ENCODE peak calls at places on chromosome 10, in six cellular contexts. One of them, this sample, is unnamed.

GRCh38 chr10:30431435-30431911 is 2.5 kb upstream of the MAP3K8 start:
- DNase-seq in heart left ventricle: peak
- DNase-seq in Peyer's patch: peak
- DNase-seq in A549: peak
- DNase-seq in astrocyte: peak
- DNase-seq in OCI-LY7: no peak
- DNase-seq in this sample: peak

GRCh38 chr10:123044391-123044790 is 35.6 kb downstream of the ACADSB start:
- DNase-seq in heart left ventricle: no peak
- DNase-seq in OCI-LY7: no peak
- DNase-seq in A549: peak
- DNase-seq in astrocyte: no peak
- DNase-seq in Peyer's patch: no peak
- DNase-seq in this sample: no peak

GRCh38 chr10:130301026-130301892 is 165.1 kb downstream of the GLRX3 start:
- DNase-seq in heart left ventricle: peak
- DNase-seq in Peyer's patch: no peak
- DNase-seq in OCI-LY7: no peak
- DNase-seq in A549: no peak
- DNase-seq in astrocyte: no peak
- DNase-seq in this sample: peak

GRCh38 chr10:5833814-5834213 is 20.6 kb upstream of the GDI2 start:
- DNase-seq in A549: no peak
- DNase-seq in Peyer's patch: no peak
- DNase-seq in astrocyte: no peak
- DNase-seq in heart left ventricle: no peak
- DNase-seq in OCI-LY7: no peak
- DNase-seq in this sample: no peak

GRCh38 chr10:4670737-4671136 is 155.3 kb upstream of the AKR1E2 start:
- DNase-seq in heart left ventricle: no peak
- DNase-seq in A549: no peak
- DNase-seq in OCI-LY7: no peak
- DNase-seq in astrocyte: peak
- DNase-seq in Peyer's patch: no peak
- DNase-seq in this sample: no peak

GRCh38 chr10:17512341-17513001 is 58.1 kb upstream of the ST8SIA6 start:
- DNase-seq in heart left ventricle: no peak
- DNase-seq in A549: peak
- DNase-seq in astrocyte: peak
- DNase-seq in OCI-LY7: no peak
- DNase-seq in Peyer's patch: peak
- DNase-seq in this sample: peak

GRCh38 chr10:124197301-124198148 is 104.1 kb upstream of the CHST15 start:
- DNase-seq in astrocyte: no peak
- DNase-seq in Peyer's patch: no peak
- DNase-seq in A549: no peak
- DNase-seq in OCI-LY7: no peak
- DNase-seq in heart left ventricle: no peak
- DNase-seq in this sample: no peak

GRCh38 chr10:132921818-132922807 is 20.3 kb downstream of the CFAP46 start:
- DNase-seq in Peyer's patch: no peak
- DNase-seq in heart left ventricle: no peak
- DNase-seq in A549: no peak
- DNase-seq in OCI-LY7: no peak
- DNase-seq in astrocyte: no peak
- DNase-seq in this sample: no peak

GRCh38 chr10:90642650-90643049 is 215.2 kb downstream of the HTR7 start:
- DNase-seq in A549: no peak
- DNase-seq in Peyer's patch: no peak
- DNase-seq in astrocyte: peak
- DNase-seq in OCI-LY7: no peak
- DNase-seq in heart left ventricle: no peak
- DNase-seq in this sample: no peak

GRCh38 chr10:28367865-28368541 is 65.1 kb upstream of the MPP7 start:
- DNase-seq in heart left ventricle: peak
- DNase-seq in astrocyte: no peak
- DNase-seq in Peyer's patch: peak
- DNase-seq in OCI-LY7: peak
- DNase-seq in A549: no peak
- DNase-seq in this sample: no peak

GRCh38 chr10:128469515-128469914 is 343.3 kb upstream of the MKI67 start:
- DNase-seq in A549: no peak
- DNase-seq in heart left ventricle: no peak
- DNase-seq in Peyer's patch: no peak
- DNase-seq in OCI-LY7: no peak
- DNase-seq in astrocyte: no peak
- DNase-seq in this sample: no peak

GRCh38 chr10:126598009-126598408 is 72.5 kb downstream of the C10orf90 start:
- DNase-seq in heart left ventricle: no peak
- DNase-seq in Peyer's patch: no peak
- DNase-seq in A549: peak
- DNase-seq in astrocyte: no peak
- DNase-seq in OCI-LY7: peak
- DNase-seq in this sample: peak

GRCh38 chr10:86969421-86970041 is 1.2 kb downstream of the ADIRF start:
- DNase-seq in heart left ventricle: peak
- DNase-seq in A549: no peak
- DNase-seq in Peyer's patch: peak
- DNase-seq in OCI-LY7: no peak
- DNase-seq in astrocyte: no peak
- DNase-seq in this sample: no peak

GRCh38 chr10:45646384-45647050 is 26.1 kb downstream of the ZFAND4 start:
- DNase-seq in OCI-LY7: no peak
- DNase-seq in astrocyte: no peak
- DNase-seq in A549: no peak
- DNase-seq in Peyer's patch: no peak
- DNase-seq in heart left ventricle: no peak
- DNase-seq in this sample: no peak

GRCh38 chr10:26914898-26915297 is 54.1 kb upstream of the ABI1 start:
- DNase-seq in OCI-LY7: no peak
- DNase-seq in Peyer's patch: no peak
- DNase-seq in astrocyte: peak
- DNase-seq in heart left ventricle: no peak
- DNase-seq in A549: no peak
- DNase-seq in this sample: no peak

GRCh38 chr10:125343118-125343752 is 182.9 kb upstream of the CTBP2 start:
- DNase-seq in astrocyte: peak
- DNase-seq in OCI-LY7: peak
- DNase-seq in heart left ventricle: no peak
- DNase-seq in Peyer's patch: peak
- DNase-seq in A549: peak
- DNase-seq in this sample: peak

GRCh38 chr10:86170255-86171153 is 196.1 kb downstream of the GRID1 start:
- DNase-seq in heart left ventricle: no peak
- DNase-seq in Peyer's patch: peak
- DNase-seq in A549: no peak
- DNase-seq in astrocyte: no peak
- DNase-seq in OCI-LY7: peak
- DNase-seq in this sample: no peak

GRCh38 chr10:109899578-109900355 is 23.5 kb downstream of the XPNPEP1 start:
- DNase-seq in astrocyte: peak
- DNase-seq in Peyer's patch: peak
- DNase-seq in heart left ventricle: no peak
- DNase-seq in A549: no peak
- DNase-seq in OCI-LY7: no peak
- DNase-seq in this sample: peak

GRCh38 chr10:78212786-78213175 is 179.1 kb downstream of the RPS24 start:
- DNase-seq in Peyer's patch: no peak
- DNase-seq in OCI-LY7: no peak
- DNase-seq in A549: no peak
- DNase-seq in astrocyte: no peak
- DNase-seq in heart left ventricle: no peak
- DNase-seq in this sample: no peak

GRCh38 chr10:27833792-27834191 is 88.2 kb upstream of the MKX start:
- DNase-seq in heart left ventricle: no peak
- DNase-seq in OCI-LY7: no peak
- DNase-seq in astrocyte: no peak
- DNase-seq in Peyer's patch: no peak
- DNase-seq in A549: no peak
- DNase-seq in this sample: no peak

GRCh38 chr10:106560925-106561640 is 603.4 kb downstream of the SORCS1 start:
- DNase-seq in heart left ventricle: no peak
- DNase-seq in astrocyte: peak
- DNase-seq in A549: no peak
- DNase-seq in Peyer's patch: no peak
- DNase-seq in OCI-LY7: no peak
- DNase-seq in this sample: no peak

GRCh38 chr10:102815790-102816549 is 21.2 kb downstream of the CYP17A1 start:
- DNase-seq in OCI-LY7: peak
- DNase-seq in A549: no peak
- DNase-seq in heart left ventricle: peak
- DNase-seq in astrocyte: peak
- DNase-seq in Peyer's patch: peak
- DNase-seq in this sample: peak

GRCh38 chr10:103479135-103479534 is at the start of gene CALHM3:
- DNase-seq in astrocyte: no peak
- DNase-seq in A549: peak
- DNase-seq in heart left ventricle: no peak
- DNase-seq in OCI-LY7: no peak
- DNase-seq in Peyer's patch: no peak
- DNase-seq in this sample: no peak

GRCh38 chr10:51001587-51001986 is 72.7 kb upstream of the PRKG1 start:
- DNase-seq in OCI-LY7: peak
- DNase-seq in heart left ventricle: no peak
- DNase-seq in A549: no peak
- DNase-seq in Peyer's patch: no peak
- DNase-seq in astrocyte: no peak
- DNase-seq in this sample: no peak

GRCh38 chr10:69496352-69497234 is 45.3 kb downstream of the TSPAN15 start:
- DNase-seq in Peyer's patch: peak
- DNase-seq in heart left ventricle: no peak
- DNase-seq in OCI-LY7: no peak
- DNase-seq in A549: no peak
- DNase-seq in astrocyte: no peak
- DNase-seq in this sample: no peak

GRCh38 chr10:69498711-69499471 is 47.6 kb downstream of the TSPAN15 start:
- DNase-seq in astrocyte: no peak
- DNase-seq in heart left ventricle: peak
- DNase-seq in A549: no peak
- DNase-seq in OCI-LY7: no peak
- DNase-seq in Peyer's patch: peak
- DNase-seq in this sample: no peak

GRCh38 chr10:69495666-69496065 is 44.4 kb downstream of the TSPAN15 start:
- DNase-seq in astrocyte: no peak
- DNase-seq in A549: no peak
- DNase-seq in heart left ventricle: no peak
- DNase-seq in OCI-LY7: no peak
- DNase-seq in Peyer's patch: peak
- DNase-seq in this sample: no peak

GRCh38 chr10:69497235-69497561 is 45.9 kb downstream of the TSPAN15 start:
- DNase-seq in Peyer's patch: peak
- DNase-seq in OCI-LY7: no peak
- DNase-seq in heart left ventricle: no peak
- DNase-seq in astrocyte: no peak
- DNase-seq in A549: no peak
- DNase-seq in this sample: no peak

GRCh38 chr10:69497611-69498390 is 46.5 kb downstream of the TSPAN15 start:
- DNase-seq in heart left ventricle: peak
- DNase-seq in A549: no peak
- DNase-seq in OCI-LY7: no peak
- DNase-seq in astrocyte: no peak
- DNase-seq in Peyer's patch: peak
- DNase-seq in this sample: no peak
- H3K27ac ChIP-seq in heart left ventricle: no peak
- H3K27ac ChIP-seq in A549: no peak
- H3K27ac ChIP-seq in OCI-LY7: no peak
- H3K27ac ChIP-seq in astrocyte: no peak
- H3K27ac ChIP-seq in Peyer's patch: no peak
- H3K27ac ChIP-seq in this sample: no peak

GRCh38 chr10:121753726-121754476 is 155.7 kb upstream of the FGFR2 start:
- DNase-seq in astrocyte: peak
- DNase-seq in A549: peak
- DNase-seq in OCI-LY7: peak
- DNase-seq in Peyer's patch: no peak
- DNase-seq in heart left ventricle: no peak
- DNase-seq in this sample: no peak
- TF ChIP-seq CTCF in astrocyte: peak
- TF ChIP-seq CTCF in A549: no peak
- TF ChIP-seq CTCF in OCI-LY7: peak
- TF ChIP-seq CTCF in Peyer's patch: no peak
- TF ChIP-seq CTCF in heart left ventricle: no peak
- TF ChIP-seq CTCF in this sample: no peak

DNA sequence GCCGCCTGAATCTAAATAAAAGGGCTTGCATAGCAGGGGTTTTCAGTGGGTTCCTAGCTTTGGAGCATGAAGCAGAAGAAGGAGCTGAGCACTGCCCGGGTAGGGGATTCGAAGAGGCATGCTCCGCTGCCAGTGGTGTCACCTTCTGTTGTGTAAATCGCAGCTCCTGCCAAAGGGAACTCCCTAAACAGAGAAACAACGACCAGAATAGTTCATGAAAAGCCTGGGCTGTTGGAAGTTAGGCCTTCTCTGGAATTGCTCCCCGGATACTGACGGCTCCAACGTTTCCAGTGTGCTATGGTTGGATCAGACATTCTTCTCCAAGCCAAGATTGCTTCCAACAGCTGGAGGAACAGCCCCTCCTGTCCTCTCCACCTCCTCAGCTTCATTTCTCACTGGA is 546.0 kb upstream of the FZD8 start:
- DNase-seq in heart left ventricle: peak
- DNase-seq in Peyer's patch: no peak
- DNase-seq in astrocyte: no peak
- DNase-seq in A549: no peak
- DNase-seq in OCI-LY7: no peak
- DNase-seq in this sample: no peak
- H3K27ac ChIP-seq in heart left ventricle: peak
- H3K27ac ChIP-seq in Peyer's patch: no peak
- H3K27ac ChIP-seq in astrocyte: no peak
- H3K27ac ChIP-seq in A549: no peak
- H3K27ac ChIP-seq in OCI-LY7: no peak
- H3K27ac ChIP-seq in this sample: no peak

GRCh38 chr10:93757136-93757535 is 600 bp upstream of the LGI1 start:
- DNase-seq in OCI-LY7: no peak
- DNase-seq in Peyer's patch: no peak
- DNase-seq in astrocyte: no peak
- DNase-seq in A549: no peak
- DNase-seq in heart left ventricle: no peak
- DNase-seq in this sample: no peak
- TF ChIP-seq CTCF in OCI-LY7: no peak
- TF ChIP-seq CTCF in Peyer's patch: no peak
- TF ChIP-seq CTCF in astrocyte: no peak
- TF ChIP-seq CTCF in A549: no peak
- TF ChIP-seq CTCF in heart left ventricle: no peak
- TF ChIP-seq CTCF in this sample: no peak

GRCh38 chr10:14779053-14779649 is 4.5 kb upstream of the FAM107B start:
- DNase-seq in astrocyte: peak
- DNase-seq in heart left ventricle: no peak
- DNase-seq in A549: peak
- DNase-seq in OCI-LY7: no peak
- DNase-seq in Peyer's patch: no peak
- DNase-seq in this sample: no peak

GRCh38 chr10:14784459-14785055 is 9.9 kb upstream of the FAM107B start:
- DNase-seq in OCI-LY7: no peak
- DNase-seq in astrocyte: no peak
- DNase-seq in A549: no peak
- DNase-seq in Peyer's patch: no peak
- DNase-seq in heart left ventricle: no peak
- DNase-seq in this sample: no peak

GRCh38 chr10:14782691-14783363 is 8.1 kb upstream of the FAM107B start:
- DNase-seq in heart left ventricle: no peak
- DNase-seq in OCI-LY7: no peak
- DNase-seq in astrocyte: no peak
- DNase-seq in Peyer's patch: peak
- DNase-seq in A549: peak
- DNase-seq in this sample: no peak

GRCh38 chr10:14781763-14782162 is 7.1 kb upstream of the FAM107B start:
- DNase-seq in Peyer's patch: no peak
- DNase-seq in astrocyte: no peak
- DNase-seq in A549: no peak
- DNase-seq in OCI-LY7: no peak
- DNase-seq in heart left ventricle: no peak
- DNase-seq in this sample: no peak
- H3K27ac ChIP-seq in Peyer's patch: no peak
- H3K27ac ChIP-seq in astrocyte: no peak
- H3K27ac ChIP-seq in A549: peak
- H3K27ac ChIP-seq in OCI-LY7: no peak
- H3K27ac ChIP-seq in heart left ventricle: no peak
- H3K27ac ChIP-seq in this sample: no peak